ENCODE peak calls at places on chromosomes 11 and 22, in four cellular contexts. C, O, M and K are unnamed samples.

GRCh38 chr11:118156531-118157185 is 4.0 kb upstream of the SCN4B start:
- DNase-seq in C (peak; percentile 73), O (no peak), M (no peak), K (no peak)

GRCh38 chr11:79173615-79174014 is 267.2 kb downstream of the TENM4 start:
- DNase-seq in O (no peak), M (peak; percentile 77), C (no peak), K (no peak)

GRCh38 chr11:22792497-22792896 is 37.1 kb downstream of the SVIP start:
- DNase-seq in O (no peak), C (no peak), M (peak; percentile 86), K (peak; percentile 13)

GRCh38 chr11:73240190-73240781 is 22.2 kb downstream of the P2RY2 start:
- DNase-seq in M (peak; percentile 72), C (peak; percentile 27), O (no peak), K (peak; percentile 52)

GRCh38 chr11:65945430-65945911 is at the start of gene TSGA10IP:
- DNase-seq in M (no peak), C (peak; percentile 89), O (peak; percentile 33), K (peak; percentile 81)

GRCh38 chr22:46687045-46687444 is 51.0 kb downstream of the CERK start:
- DNase-seq in C (no peak), M (no peak), O (no peak), K (no peak)

GRCh38 chr11:77411717-77412441 is 62.0 kb downstream of the PAK1 start:
- DNase-seq in M (peak; percentile 82), C (peak; percentile 90), O (peak; percentile 57), K (peak; percentile 96)

GRCh38 chr22:24380220-24381218 is 46.9 kb upstream of the ADORA2A start:
- DNase-seq in C (no peak), M (no peak), O (no peak), K (no peak)

GRCh38 chr11:107928046-107928766 is at the start of gene RAB39A:
- DNase-seq in M (peak; percentile 79), C (peak; percentile 99), O (peak; percentile 95), K (peak; percentile 99)

GRCh38 chr11:31262761-31263160 is 106.8 kb downstream of the DCDC1 start:
- DNase-seq in O (no peak), M (peak; percentile 5), C (no peak), K (no peak)

GRCh38 chr11:84865791-84866535 is 761.2 kb downstream of the DLG2 start:
- DNase-seq in M (no peak), C (no peak), O (no peak), K (peak; percentile 72)

GRCh38 chr11:73156686-73157085 is 14.6 kb upstream of the FCHSD2 start:
- DNase-seq in O (no peak), M (no peak), C (no peak), K (no peak)

GRCh38 chr11:21625982-21626381 is 566.9 kb upstream of the ANO5 start:
- DNase-seq in M (no peak), O (no peak), C (no peak), K (no peak)

GRCh38 chr22:32617271-32617670 is 142.7 kb downstream of the FBXO7 start:
- DNase-seq in M (peak; percentile 74), O (no peak), C (no peak), K (no peak)

GRCh38 chr22:38079804-38080203 is 4.2 kb downstream of the SLC16A8 start:
- DNase-seq in M (no peak), C (no peak), O (no peak), K (no peak)

GRCh38 chr11:69014084-69014935 is 1.3 kb upstream of the MRGPRF start:
- DNase-seq in C (peak; percentile 50), O (no peak), M (peak; percentile 82), K (no peak)

GRCh38 chr11:46001427-46002049 is 79.1 kb downstream of the LARGE2 start:
- DNase-seq in M (peak; percentile 70), C (peak; percentile 42), O (no peak), K (peak; percentile 87)

GRCh38 chr22:42299586-42300285 is 29.3 kb upstream of the TCF20 start:
- DNase-seq in O (no peak), M (no peak), C (peak; percentile 77), K (peak; percentile 90)

GRCh38 chr11:15507592-15507991 is 392.9 kb downstream of the INSC start:
- DNase-seq in O (no peak), C (no peak), M (no peak), K (no peak)

GRCh38 chr22:43980579-43980978 is 25.3 kb downstream of the SAMM50 start:
- DNase-seq in O (no peak), C (no peak), M (no peak), K (no peak)

GRCh38 chr11:61771995-61772455 is 19.6 kb downstream of the MYRF start:
- DNase-seq in M (no peak), O (no peak), C (peak; percentile 75), K (peak; percentile 83)

GRCh38 chr11:87604350-87604749 is 566.6 kb downstream of the TMEM135 start:
- DNase-seq in O (no peak), M (no peak), C (no peak), K (no peak)

GRCh38 chr11:58577441-58578135 is 1.3 kb upstream of the ZFP91 start:
- DNase-seq in O (no peak), M (peak; percentile 97), C (no peak), K (no peak)

GRCh38 chr11:124717786-124718634 is 21.7 kb upstream of the NRGN start:
- DNase-seq in M (peak; percentile 34), O (no peak), C (peak; percentile 48), K (peak; percentile 70)

GRCh38 chr22:39684702-39685281 is 114.2 kb downstream of the CACNA1I start:
- DNase-seq in O (no peak), C (no peak), M (no peak), K (no peak)

GRCh38 chr11:72373163-72373562 is 61.2 kb downstream of the CLPB start:
- DNase-seq in M (no peak), O (no peak), C (no peak), K (no peak)

GRCh38 chr11:74147199-74147929 is 23.4 kb downstream of the C2CD3 start:
- DNase-seq in C (no peak), M (peak; percentile 28), O (no peak), K (no peak)

GRCh38 chr11:95076416-95076815 is 9.7 kb downstream of the SRSF8 start:
- DNase-seq in M (peak; percentile 75), C (no peak), O (no peak), K (no peak)

GRCh38 chr11:63573881-63574855 is 11.0 kb upstream of the PLAAT2 start:
- DNase-seq in M (peak; percentile 85), C (peak; percentile 31), O (no peak), K (peak; percentile 16)

GRCh38 chr11:7495997-7496545 is 10.8 kb downstream of the OLFML1 start:
- DNase-seq in M (no peak), C (no peak), O (no peak), K (no peak)

GRCh38 chr11:76807206-76807875 is 24.2 kb downstream of the TSKU start:
- DNase-seq in O (no peak), C (peak; percentile 91), M (peak; percentile 69), K (peak; percentile 92)

GRCh38 chr22:33542153-33542552 is 378.1 kb downstream of the LARGE1 start:
- DNase-seq in M (no peak), C (no peak), O (no peak), K (no peak)

GRCh38 chr11:124633355-124633754 is 10.7 kb downstream of the TBRG1 start:
- DNase-seq in C (no peak), M (peak; percentile 17), O (no peak), K (no peak)

GRCh38 chr11:111081021-111081511 is 164.5 kb upstream of the POU2AF2 start:
- DNase-seq in O (no peak), C (no peak), M (peak; percentile 7), K (no peak)

GRCh38 chr11:31986201-31986889 is 104.5 kb upstream of the RCN1 start:
- DNase-seq in O (no peak), M (no peak), C (no peak), K (no peak)

GRCh38 chr11:94851864-94852581 is 83.9 kb downstream of the AMOTL1 start:
- DNase-seq in C (no peak), M (no peak), O (no peak), K (no peak)

DNA sequence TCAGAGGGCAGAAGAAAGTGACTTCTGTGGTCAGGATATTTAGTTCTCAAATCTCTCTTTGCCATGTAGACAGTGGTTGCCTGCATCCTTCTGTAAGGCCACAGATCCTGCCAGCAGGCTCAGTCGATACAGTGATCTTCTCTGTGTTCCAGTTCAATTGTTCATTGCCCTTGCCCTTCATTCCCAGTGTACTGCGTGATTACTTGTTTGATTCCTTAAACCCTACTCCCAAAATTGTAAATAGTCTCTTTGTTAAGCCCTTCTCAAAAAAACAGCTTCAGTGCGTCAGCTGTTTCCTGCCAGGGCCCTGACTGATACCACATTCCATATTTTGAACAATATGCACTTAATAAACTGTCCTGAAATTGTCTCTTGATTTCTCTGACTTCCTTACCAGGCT is 9.3 kb upstream of the TYR start:
- DNase-seq in C (no peak), M (no peak), O (no peak), K (no peak)
- H3K27me3 ChIP-seq in C (no peaks in the 10 kb centered on the region), M (no peaks in the 10 kb centered on the region), O (no peaks in the 10 kb centered on the region), K (no peaks in the 10 kb centered on the region)

GRCh38 chr22:48594016-48594756 is 1233.5 kb downstream of the BRD1 start:
- DNase-seq in C (no peak), O (no peak), M (no peak), K (no peak)

GRCh38 chr22:48592931-48593330 is 1234.7 kb downstream of the BRD1 start:
- DNase-seq in M (no peak), O (no peak), C (no peak), K (no peak)

GRCh38 chr22:48594757-48595510 is 1232.7 kb downstream of the BRD1 start:
- DNase-seq in M (no peak), O (no peak), C (no peak), K (no peak)

GRCh38 chr22:48592488-48592887 is 1235.2 kb downstream of the BRD1 start:
- DNase-seq in M (no peak), O (no peak), C (no peak), K (no peak)

GRCh38 chr22:48593551-48593950 is 1234.1 kb downstream of the BRD1 start:
- DNase-seq in C (no peak), M (no peak), O (no peak), K (no peak)
- H4K5ac ChIP-seq in C (no peak overlapping the region), M (no peak overlapping the region), O (no peak overlapping the region), K (no peak overlapping the region)

GRCh38 chr11:93537022-93537421 is 6.2 kb downstream of the SMCO4 start:
- DNase-seq in C (no peak), O (no peak), M (no peak), K (peak; percentile 34)
- H3K27ac ChIP-seq in C (no peak overlapping the region), O (no peak overlapping the region), M (no peak overlapping the region), K (no peak overlapping the region)

GRCh38 chr22:36823177-36823839 is 6.5 kb upstream of the PVALB start:
- DNase-seq in C (peak; percentile 51), O (no peak), M (peak; percentile 5), K (peak; percentile 97)

GRCh38 chr22:36824655-36825054 is 7.8 kb upstream of the PVALB start:
- DNase-seq in C (no peak), M (no peak), O (no peak), K (no peak)

GRCh38 chr22:36819112-36819511 is 2.3 kb upstream of the PVALB start:
- DNase-seq in C (no peak), M (no peak), O (no peak), K (peak; percentile 74)

GRCh38 chr22:36826262-36826661 is 9.4 kb upstream of the PVALB start:
- DNase-seq in O (no peak), M (no peak), C (no peak), K (no peak)

GRCh38 chr22:36822581-36822980 is 5.7 kb upstream of the PVALB start:
- DNase-seq in C (peak; percentile 59), O (no peak), M (no peak), K (peak; percentile 90)
- H3K27me3 ChIP-seq in C (peaks cover 7% of the 10 kb centered on the region), O (peaks cover 13% of the 10 kb centered on the region), M (peaks cover 58% of the 10 kb centered on the region), K (no peaks in the 10 kb centered on the region)

GRCh38 chr11:4808476-4808875 is 4.3 kb upstream of the OR52R1 start:
- DNase-seq in O (no peak), M (peak; percentile 14), C (no peak), K (no peak)
- H4K5ac ChIP-seq in O (no peak overlapping the region), M (no peak overlapping the region), C (no peak overlapping the region), K (no peak overlapping the region)